ENCODE peak calls at places on chromosomes 12 and 14, in six cellular contexts. One of them, this sample, is unnamed.

GRCh38 chr14:73786942-73787759 is 64.5 kb upstream of the PTGR2 start:
- DNase-seq in iris pigment epithelial cell: no peak
- DNase-seq in NCI-H1694: no peak
- DNase-seq in mucosa of descending colon: peak; percentile 83
- DNase-seq in endodermal cell: peak; percentile 86
- DNase-seq in astrocyte of the spinal cord: peak; percentile 37
- DNase-seq in this sample: no peak

GRCh38 chr12:107057071-107057834 is 36.1 kb downstream of the CRY1 start:
- DNase-seq in endodermal cell: no peak
- DNase-seq in NCI-H1694: no peak
- DNase-seq in mucosa of descending colon: no peak
- DNase-seq in iris pigment epithelial cell: peak; percentile 45
- DNase-seq in astrocyte of the spinal cord: peak; percentile 10
- DNase-seq in this sample: peak; percentile 36

GRCh38 chr12:50934371-50934851 is 17.9 kb upstream of the HIGD1C start:
- DNase-seq in iris pigment epithelial cell: peak; percentile 74
- DNase-seq in NCI-H1694: no peak
- DNase-seq in endodermal cell: no peak
- DNase-seq in mucosa of descending colon: no peak
- DNase-seq in astrocyte of the spinal cord: no peak
- DNase-seq in this sample: no peak

GRCh38 chr14:71117839-71118743 is 210.8 kb downstream of the PCNX1 start:
- DNase-seq in iris pigment epithelial cell: peak; percentile 97
- DNase-seq in astrocyte of the spinal cord: peak; percentile 66
- DNase-seq in endodermal cell: no peak
- DNase-seq in mucosa of descending colon: no peak
- DNase-seq in NCI-H1694: no peak
- DNase-seq in this sample: no peak

GRCh38 chr12:122137229-122137628 is 36.8 kb downstream of the IL31 start:
- DNase-seq in iris pigment epithelial cell: no peak
- DNase-seq in astrocyte of the spinal cord: no peak
- DNase-seq in mucosa of descending colon: no peak
- DNase-seq in endodermal cell: peak; percentile 90
- DNase-seq in NCI-H1694: no peak
- DNase-seq in this sample: no peak

GRCh38 chr12:120239776-120240494 is 25.6 kb downstream of the PXN start:
- DNase-seq in iris pigment epithelial cell: no peak
- DNase-seq in mucosa of descending colon: no peak
- DNase-seq in endodermal cell: no peak
- DNase-seq in NCI-H1694: no peak
- DNase-seq in astrocyte of the spinal cord: no peak
- DNase-seq in this sample: no peak

GRCh38 chr12:127621366-127621765 is 645.6 kb upstream of the TMEM132C start:
- DNase-seq in iris pigment epithelial cell: no peak
- DNase-seq in NCI-H1694: no peak
- DNase-seq in mucosa of descending colon: no peak
- DNase-seq in astrocyte of the spinal cord: no peak
- DNase-seq in endodermal cell: peak; percentile 66
- DNase-seq in this sample: no peak

GRCh38 chr12:80044694-80045046 is 54.7 kb upstream of the OTOGL start:
- DNase-seq in mucosa of descending colon: no peak
- DNase-seq in NCI-H1694: no peak
- DNase-seq in iris pigment epithelial cell: peak; percentile 89
- DNase-seq in endodermal cell: no peak
- DNase-seq in astrocyte of the spinal cord: peak; percentile 88
- DNase-seq in this sample: no peak

GRCh38 chr14:60589442-60589841 is 59.8 kb downstream of the SIX1 start:
- DNase-seq in mucosa of descending colon: no peak
- DNase-seq in astrocyte of the spinal cord: no peak
- DNase-seq in NCI-H1694: no peak
- DNase-seq in endodermal cell: no peak
- DNase-seq in iris pigment epithelial cell: no peak
- DNase-seq in this sample: no peak

GRCh38 chr14:27485193-27485592 is 887.4 kb upstream of the NOVA1 start:
- DNase-seq in iris pigment epithelial cell: no peak
- DNase-seq in mucosa of descending colon: no peak
- DNase-seq in astrocyte of the spinal cord: no peak
- DNase-seq in endodermal cell: no peak
- DNase-seq in NCI-H1694: no peak
- DNase-seq in this sample: no peak

GRCh38 chr12:726281-727140 is 25.9 kb upstream of the WNK1 start:
- DNase-seq in iris pigment epithelial cell: peak; percentile 49
- DNase-seq in mucosa of descending colon: no peak
- DNase-seq in endodermal cell: no peak
- DNase-seq in NCI-H1694: peak; percentile 14
- DNase-seq in astrocyte of the spinal cord: peak; percentile 16
- DNase-seq in this sample: no peak

GRCh38 chr12:49089831-49090773 is 4.5 kb downstream of the DHH start:
- DNase-seq in NCI-H1694: no peak
- DNase-seq in astrocyte of the spinal cord: peak; percentile 59
- DNase-seq in mucosa of descending colon: no peak
- DNase-seq in iris pigment epithelial cell: peak; percentile 45
- DNase-seq in endodermal cell: peak; percentile 80
- DNase-seq in this sample: no peak

GRCh38 chr14:91377700-91378652 is 39.6 kb downstream of the CCDC88C start:
- DNase-seq in NCI-H1694: no peak
- DNase-seq in iris pigment epithelial cell: no peak
- DNase-seq in astrocyte of the spinal cord: no peak
- DNase-seq in endodermal cell: no peak
- DNase-seq in mucosa of descending colon: no peak
- DNase-seq in this sample: no peak

GRCh38 chr12:78096909-78097597 is 266.4 kb downstream of the NAV3 start:
- DNase-seq in mucosa of descending colon: no peak
- DNase-seq in NCI-H1694: peak; percentile 69
- DNase-seq in astrocyte of the spinal cord: peak; percentile 72
- DNase-seq in iris pigment epithelial cell: peak; percentile 70
- DNase-seq in endodermal cell: no peak
- DNase-seq in this sample: no peak

GRCh38 chr12:72390146-72390545 is 118.0 kb downstream of the TRHDE start:
- DNase-seq in iris pigment epithelial cell: no peak
- DNase-seq in mucosa of descending colon: no peak
- DNase-seq in endodermal cell: no peak
- DNase-seq in astrocyte of the spinal cord: no peak
- DNase-seq in NCI-H1694: no peak
- DNase-seq in this sample: no peak

GRCh38 chr14:79825046-79825521 is 386.2 kb downstream of the DIO2 start:
- DNase-seq in mucosa of descending colon: no peak
- DNase-seq in endodermal cell: no peak
- DNase-seq in astrocyte of the spinal cord: no peak
- DNase-seq in iris pigment epithelial cell: peak; percentile 50
- DNase-seq in NCI-H1694: peak; percentile 56
- DNase-seq in this sample: no peak

GRCh38 chr14:103243764-103244737 is 90.0 kb upstream of the EIF5 start:
- DNase-seq in endodermal cell: no peak
- DNase-seq in NCI-H1694: peak; percentile 56
- DNase-seq in astrocyte of the spinal cord: no peak
- DNase-seq in mucosa of descending colon: no peak
- DNase-seq in iris pigment epithelial cell: peak; percentile 17
- DNase-seq in this sample: no peak

GRCh38 chr12:3697311-3697870 is 55.5 kb downstream of the CRACR2A start:
- DNase-seq in endodermal cell: no peak
- DNase-seq in iris pigment epithelial cell: peak; percentile 57
- DNase-seq in NCI-H1694: no peak
- DNase-seq in mucosa of descending colon: no peak
- DNase-seq in astrocyte of the spinal cord: no peak
- DNase-seq in this sample: no peak

GRCh38 chr12:25482637-25483036 is 70.4 kb downstream of the LMNTD1 start:
- DNase-seq in mucosa of descending colon: no peak
- DNase-seq in NCI-H1694: no peak
- DNase-seq in endodermal cell: no peak
- DNase-seq in astrocyte of the spinal cord: no peak
- DNase-seq in iris pigment epithelial cell: no peak
- DNase-seq in this sample: no peak

GRCh38 chr12:113194971-113195391 is 9.5 kb downstream of the RITA1 start:
- DNase-seq in astrocyte of the spinal cord: peak; percentile 82
- DNase-seq in mucosa of descending colon: no peak
- DNase-seq in endodermal cell: no peak
- DNase-seq in NCI-H1694: no peak
- DNase-seq in iris pigment epithelial cell: peak; percentile 68
- DNase-seq in this sample: no peak

GRCh38 chr14:105830171-105830570 is 303.8 kb downstream of the TMEM121 start:
- DNase-seq in endodermal cell: no peak
- DNase-seq in astrocyte of the spinal cord: no peak
- DNase-seq in mucosa of descending colon: no peak
- DNase-seq in iris pigment epithelial cell: no peak
- DNase-seq in NCI-H1694: no peak
- DNase-seq in this sample: no peak

GRCh38 chr12:10130042-10130441 is at the start of gene CLEC7A:
- DNase-seq in NCI-H1694: no peak
- DNase-seq in endodermal cell: no peak
- DNase-seq in astrocyte of the spinal cord: no peak
- DNase-seq in mucosa of descending colon: no peak
- DNase-seq in iris pigment epithelial cell: no peak
- DNase-seq in this sample: no peak

GRCh38 chr14:52267501-52268190 is at the start of gene PTGDR:
- DNase-seq in endodermal cell: peak; percentile 83
- DNase-seq in mucosa of descending colon: peak; percentile 87
- DNase-seq in astrocyte of the spinal cord: peak; percentile 33
- DNase-seq in NCI-H1694: no peak
- DNase-seq in iris pigment epithelial cell: peak; percentile 15
- DNase-seq in this sample: no peak

GRCh38 chr12:34166427-34167060 is 144.2 kb downstream of the ALG10 start:
- DNase-seq in NCI-H1694: no peak
- DNase-seq in astrocyte of the spinal cord: no peak
- DNase-seq in endodermal cell: no peak
- DNase-seq in iris pigment epithelial cell: no peak
- DNase-seq in mucosa of descending colon: no peak
- DNase-seq in this sample: no peak

GRCh38 chr12:77113971-77114370 is 48.6 kb upstream of the E2F7 start:
- DNase-seq in endodermal cell: no peak
- DNase-seq in astrocyte of the spinal cord: peak; percentile 39
- DNase-seq in mucosa of descending colon: no peak
- DNase-seq in NCI-H1694: no peak
- DNase-seq in iris pigment epithelial cell: no peak
- DNase-seq in this sample: no peak

GRCh38 chr12:34126239-34126641 is 103.9 kb downstream of the ALG10 start:
- DNase-seq in NCI-H1694: no peak
- DNase-seq in endodermal cell: no peak
- DNase-seq in astrocyte of the spinal cord: no peak
- DNase-seq in iris pigment epithelial cell: no peak
- DNase-seq in mucosa of descending colon: no peak
- DNase-seq in this sample: no peak

GRCh38 chr12:54384591-54385041 is at the start of gene ZNF385A:
- DNase-seq in endodermal cell: no peak
- DNase-seq in mucosa of descending colon: no peak
- DNase-seq in iris pigment epithelial cell: no peak
- DNase-seq in astrocyte of the spinal cord: no peak
- DNase-seq in NCI-H1694: no peak
- DNase-seq in this sample: no peak

GRCh38 chr14:50173891-50174290 is 57.5 kb downstream of the SOS2 start:
- DNase-seq in endodermal cell: no peak
- DNase-seq in mucosa of descending colon: no peak
- DNase-seq in iris pigment epithelial cell: no peak
- DNase-seq in NCI-H1694: no peak
- DNase-seq in astrocyte of the spinal cord: peak; percentile 32
- DNase-seq in this sample: no peak

GRCh38 chr14:55451950-55452349 is 11.5 kb upstream of the TBPL2 start:
- DNase-seq in iris pigment epithelial cell: no peak
- DNase-seq in NCI-H1694: no peak
- DNase-seq in endodermal cell: no peak
- DNase-seq in astrocyte of the spinal cord: no peak
- DNase-seq in mucosa of descending colon: no peak
- DNase-seq in this sample: no peak

GRCh38 chr12:91094036-91094660 is 17.1 kb downstream of the LUM start:
- DNase-seq in iris pigment epithelial cell: no peak
- DNase-seq in endodermal cell: no peak
- DNase-seq in astrocyte of the spinal cord: peak; percentile 42
- DNase-seq in NCI-H1694: no peak
- DNase-seq in mucosa of descending colon: no peak
- DNase-seq in this sample: no peak

GRCh38 chr12:2111816-2112215 is 59.0 kb downstream of the CACNA1C start:
- DNase-seq in NCI-H1694: no peak
- DNase-seq in endodermal cell: no peak
- DNase-seq in iris pigment epithelial cell: no peak
- DNase-seq in astrocyte of the spinal cord: no peak
- DNase-seq in mucosa of descending colon: no peak
- DNase-seq in this sample: no peak

GRCh38 chr14:94882401-94882800 is 112.5 kb upstream of the GSC start:
- DNase-seq in iris pigment epithelial cell: no peak
- DNase-seq in mucosa of descending colon: no peak
- DNase-seq in astrocyte of the spinal cord: no peak
- DNase-seq in endodermal cell: no peak
- DNase-seq in NCI-H1694: no peak
- DNase-seq in this sample: no peak

GRCh38 chr14:60760648-60761364 is 26.2 kb downstream of the MNAT1 start:
- DNase-seq in iris pigment epithelial cell: no peak
- DNase-seq in astrocyte of the spinal cord: no peak
- DNase-seq in mucosa of descending colon: no peak
- DNase-seq in NCI-H1694: no peak
- DNase-seq in endodermal cell: no peak
- DNase-seq in this sample: no peak

GRCh38 chr12:124273630-124274029 is 21.3 kb upstream of the RFLNA start:
- DNase-seq in endodermal cell: peak; percentile 94
- DNase-seq in astrocyte of the spinal cord: peak; percentile 26
- DNase-seq in NCI-H1694: peak; percentile 8
- DNase-seq in iris pigment epithelial cell: peak; percentile 65
- DNase-seq in mucosa of descending colon: no peak
- DNase-seq in this sample: peak; percentile 22

GRCh38 chr12:13472690-13473089 is 276.2 kb downstream of the EMP1 start:
- DNase-seq in astrocyte of the spinal cord: peak; percentile 11
- DNase-seq in iris pigment epithelial cell: peak; percentile 1
- DNase-seq in endodermal cell: no peak
- DNase-seq in NCI-H1694: no peak
- DNase-seq in mucosa of descending colon: no peak
- DNase-seq in this sample: no peak

GRCh38 chr14:73739174-73739898 is 25.2 kb upstream of the PNMA1 start:
- DNase-seq in astrocyte of the spinal cord: no peak
- DNase-seq in mucosa of descending colon: peak; percentile 55
- DNase-seq in NCI-H1694: peak; percentile 22
- DNase-seq in iris pigment epithelial cell: no peak
- DNase-seq in endodermal cell: no peak
- DNase-seq in this sample: no peak